ENCODE peak calls at places on chromosomes 4 and X, in ten cellular contexts. M is CD8-positive, alpha-beta T cell; F is tibial artery; Y is Caki2; H is occipital lobe; W is T-cell; X is IMR-90; Z is T-helper 2 cell; N is lung microvascular endothelial cell; O is NCI-H1092. B is an unnamed sample.
A peak's percentile ranks its signal among the peaks of the same experiment; 100 is the strongest.

GRCh38 chr4:169665039-169665732 is 44.8 kb downstream of the CLCN3 start:
- DNase-seq in M (no peak), F (no peak), Y (no peak), H (no peak), W (no peak), X (no peak), Z (no peak), N (no peak), O (no peak), B (no peak)

GRCh38 chr4:88225216-88226107 is 58.9 kb downstream of the PPM1K start:
- DNase-seq in M (no peak), F (no peak), Y (no peak), H (no peak), W (no peak), X (peak; percentile 26), Z (no peak), N (peak; percentile 48), O (no peak), B (no peak)

GRCh38 chrX:421646-422325 is 35.1 kb upstream of the PPP2R3B start:
- DNase-seq in M (no peak), F (no peak), Y (no peak), H (no peak), W (no peak), X (no peak), Z (no peak), N (no peak), O (no peak), B (no peak)

GRCh38 chrX:10189317-10190268 is 32.8 kb downstream of the CLCN4 start:
- DNase-seq in M (peak; percentile 87), F (peak; percentile 57), Y (peak; percentile 62), H (peak; percentile 45), W (peak; percentile 37), X (peak; percentile 63), Z (peak; percentile 37), N (peak; percentile 89), O (peak; percentile 66), B (peak; percentile 31)

GRCh38 chr4:3136454-3136853 is 62.0 kb downstream of the HTT start:
- DNase-seq in M (no peak), F (no peak), Y (no peak), H (no peak), W (no peak), X (peak; percentile 21), Z (no peak), N (peak; percentile 62), O (no peak), B (no peak)

GRCh38 chrX:48818866-48819265 is 7.4 kb upstream of the ERAS start:
- DNase-seq in M (no peak), F (no peak), Y (no peak), H (no peak), W (no peak), X (no peak), Z (no peak), N (no peak), O (no peak), B (no peak)

GRCh38 chrX:9606971-9607370 is 142.1 kb downstream of the TBL1X start:
- DNase-seq in M (no peak), F (no peak), Y (no peak), H (no peak), W (no peak), X (no peak), Z (no peak), N (no peak), O (no peak), B (no peak)

GRCh38 chrX:40389555-40389954 is 191.2 kb upstream of the ATP6AP2 start:
- DNase-seq in M (no peak), F (no peak), Y (no peak), H (no peak), W (no peak), X (no peak), Z (no peak), N (no peak), O (no peak), B (no peak)

GRCh38 chr4:185933078-185933581 is 121.1 kb upstream of the SORBS2 start:
- DNase-seq in M (no peak), F (no peak), Y (no peak), H (no peak), W (no peak), X (peak; percentile 10), Z (no peak), N (peak; percentile 5), O (no peak), B (peak; percentile 71)

GRCh38 chr4:84028340-84028739 is 470.8 kb downstream of the NKX6-1 start:
- DNase-seq in M (no peak), F (no peak), Y (no peak), H (no peak), W (no peak), X (no peak), Z (no peak), N (no peak), O (no peak), B (no peak)

GRCh38 chrX:133005038-133005437 is 46.6 kb upstream of the HS6ST2 start:
- DNase-seq in M (no peak), F (no peak), Y (peak; percentile 2), H (no peak), W (no peak), X (peak; percentile 1), Z (no peak), N (peak; percentile 7), O (no peak), B (no peak)

GRCh38 chr4:67581208-67581857 is 22.8 kb downstream of the STAP1 start:
- DNase-seq in M (no peak), F (no peak), Y (no peak), H (no peak), W (no peak), X (no peak), Z (no peak), N (no peak), O (no peak), B (no peak)

GRCh38 chrX:19532709-19533108 is 17.4 kb upstream of the MAP3K15 start:
- DNase-seq in M (peak; percentile 11), F (no peak), Y (no peak), H (no peak), W (no peak), X (no peak), Z (no peak), N (no peak), O (no peak), B (no peak)

GRCh38 chr4:160142579-160142978 is 1039.7 kb downstream of the RAPGEF2 start:
- DNase-seq in M (no peak), F (no peak), Y (no peak), H (no peak), W (no peak), X (no peak), Z (no peak), N (no peak), O (no peak), B (no peak)

GRCh38 chr4:68708566-68708965 is 38.1 kb upstream of the UGT2B15 start:
- DNase-seq in M (no peak), F (no peak), Y (no peak), H (no peak), W (no peak), X (no peak), Z (no peak), N (no peak), O (no peak), B (no peak)

GRCh38 chrX:153524234-153524633 is 6.8 kb downstream of the ATP2B3 start:
- DNase-seq in M (no peak), F (no peak), Y (no peak), H (no peak), W (no peak), X (no peak), Z (no peak), N (no peak), O (no peak), B (no peak)

GRCh38 chrX:72280210-72280882 is 3.3 kb upstream of the RPS4X start:
- DNase-seq in M (no peak), F (no peak), Y (peak; percentile 29), H (peak; percentile 2), W (no peak), X (peak; percentile 38), Z (no peak), N (no peak), O (no peak), B (peak; percentile 69)

GRCh38 chr4:79528241-79528706 is 120.2 kb upstream of the GK2 start:
- DNase-seq in M (no peak), F (no peak), Y (peak; percentile 7), H (no peak), W (no peak), X (no peak), Z (no peak), N (no peak), O (no peak), B (no peak)

GRCh38 chr4:52750819-52751348 is 341 bp downstream of the ERVMER34-1 start:
- DNase-seq in M (no peak), F (no peak), Y (peak; percentile 2), H (no peak), W (no peak), X (no peak), Z (no peak), N (peak; percentile 12), O (no peak), B (no peak)

GRCh38 chr4:101274888-101275752 is 72.2 kb downstream of the PPP3CA start:
- DNase-seq in M (no peak), F (no peak), Y (no peak), H (no peak), W (no peak), X (no peak), Z (no peak), N (no peak), O (no peak), B (no peak)

GRCh38 chr4:107366016-107366415 is 329.9 kb upstream of the DKK2 start:
- DNase-seq in M (no peak), F (no peak), Y (no peak), H (no peak), W (no peak), X (no peak), Z (no peak), N (no peak), O (no peak), B (no peak)

GRCh38 chr4:4960574-4960973 is 58.7 kb downstream of the CYTL1 start:
- DNase-seq in M (no peak), F (no peak), Y (peak; percentile 7), H (no peak), W (no peak), X (no peak), Z (no peak), N (no peak), O (no peak), B (no peak)

GRCh38 chrX:48083212-48083611 is 11.8 kb upstream of the ZNF630 start:
- DNase-seq in M (peak; percentile 61), F (peak; percentile 23), Y (peak; percentile 36), H (no peak), W (no peak), X (peak; percentile 34), Z (peak; percentile 26), N (peak; percentile 59), O (no peak), B (peak; percentile 25)

GRCh38 chr4:143133966-143134365 is 50.8 kb upstream of the USP38 start:
- DNase-seq in M (no peak), F (no peak), Y (no peak), H (no peak), W (no peak), X (no peak), Z (no peak), N (no peak), O (no peak), B (no peak)

GRCh38 chr4:55184600-55185523 is 59.5 kb upstream of the KDR start:
- DNase-seq in M (peak; percentile 52), F (no peak), Y (no peak), H (no peak), W (no peak), X (peak; percentile 66), Z (no peak), N (peak; percentile 75), O (no peak), B (no peak)

GRCh38 chr4:70859066-70859465 is 19.4 kb upstream of the GRSF1 start:
- DNase-seq in M (no peak), F (no peak), Y (no peak), H (no peak), W (no peak), X (no peak), Z (no peak), N (no peak), O (no peak), B (no peak)

GRCh38 chr4:163191999-163192398 is 25.3 kb upstream of the NAF1 start:
- DNase-seq in M (no peak), F (no peak), Y (no peak), H (no peak), W (no peak), X (peak; percentile 39), Z (no peak), N (peak; percentile 43), O (no peak), B (peak; percentile 36)

GRCh38 chr4:39937683-39938268 is 39.9 kb downstream of the PDS5A start:
- DNase-seq in M (no peak), F (no peak), Y (no peak), H (no peak), W (no peak), X (peak; percentile 45), Z (no peak), N (no peak), O (no peak), B (no peak)

B was measured in HFFc6.